ENCODE peak calls at places on chromosomes 6 and 20, in six cellular contexts. S is neural progenitor cell, G is fibroblast of lung, D is heart left ventricle, U is IMR-90, Q is PC-3. F is an unnamed sample.

GRCh38 chr6:112320561-112321300 is 26.4 kb upstream of the RFPL4B start:
- DNase-seq in S (no peak), G (no peak), D (no peak), U (peak), Q (no peak), F (no peak)

GRCh38 chr6:105099371-105099770 is 80.4 kb downstream of the POPDC3 start:
- DNase-seq in S (no peak), G (no peak), D (no peak), U (no peak), Q (no peak), F (no peak)

GRCh38 chr20:41248371-41249024 is 69.0 kb downstream of the ZHX3 start:
- DNase-seq in S (no peak), G (peak), D (no peak), U (no peak), Q (peak), F (peak)

GRCh38 chr20:14360386-14360785 is 23.0 kb upstream of the FLRT3 start:
- DNase-seq in S (no peak), G (no peak), D (no peak), U (peak), Q (peak), F (no peak)

GRCh38 chr6:77468939-77469338 is 5.6 kb upstream of the HTR1B start:
- DNase-seq in S (no peak), G (no peak), D (no peak), U (no peak), Q (no peak), F (no peak)

GRCh38 chr6:142009647-142010046 is 123.1 kb upstream of the GJE1 start:
- DNase-seq in S (no peak), G (peak), D (no peak), U (peak), Q (peak), F (no peak)

GRCh38 chr20:38893056-38893455 is 33.2 kb upstream of the FAM83D start:
- DNase-seq in S (peak), G (no peak), D (no peak), U (no peak), Q (no peak), F (no peak)

GRCh38 chr20:23094213-23094896 is 8.2 kb upstream of the CD93 start:
- DNase-seq in S (no peak), G (no peak), D (no peak), U (no peak), Q (no peak), F (no peak)

GRCh38 chr6:111605100-111605748 is 454 bp downstream of the TRAF3IP2 start:
- DNase-seq in S (peak), G (peak), D (peak), U (peak), Q (peak), F (peak)

GRCh38 chr6:42777126-42777822 is 4.6 kb upstream of the BICRAL start:
- DNase-seq in S (no peak), G (peak), D (no peak), U (peak), Q (peak), F (no peak)

GRCh38 chr6:1952726-1953360 is 292.6 kb downstream of the GMDS start:
- DNase-seq in S (no peak), G (peak), D (no peak), U (peak), Q (peak), F (peak)

GRCh38 chr6:119602215-119603178 is 252.9 kb upstream of the MAN1A1 start:
- DNase-seq in S (no peak), G (peak), D (no peak), U (peak), Q (peak), F (no peak)

GRCh38 chr6:100622907-100623692 is 158.4 kb upstream of the SIM1 start:
- DNase-seq in S (no peak), G (peak), D (no peak), U (peak), Q (no peak), F (no peak)

GRCh38 chr6:52306972-52307849 is 22.7 kb upstream of the MCM3 start:
- DNase-seq in S (no peak), G (no peak), D (no peak), U (no peak), Q (no peak), F (no peak)

GRCh38 chr6:144220031-144220790 is 64.9 kb upstream of the UTRN start:
- DNase-seq in S (no peak), G (no peak), D (no peak), U (no peak), Q (no peak), F (no peak)

GRCh38 chr20:45094864-45095574 is 5.9 kb downstream of the KCNS1 start:
- DNase-seq in S (no peak), G (no peak), D (no peak), U (no peak), Q (no peak), F (no peak)

GRCh38 chr20:45096781-45097180 is 4.1 kb downstream of the KCNS1 start:
- DNase-seq in S (no peak), G (no peak), D (no peak), U (no peak), Q (no peak), F (no peak)

GRCh38 chr20:45098096-45098773 is 2.7 kb downstream of the KCNS1 start:
- DNase-seq in S (peak), G (peak), D (no peak), U (no peak), Q (no peak), F (no peak)

GRCh38 chr20:45095753-45096371 is 5.1 kb downstream of the KCNS1 start:
- DNase-seq in S (peak), G (peak), D (peak), U (peak), Q (peak), F (no peak)

GRCh38 chr20:45097485-45098095 is 3.3 kb downstream of the KCNS1 start:
- DNase-seq in S (no peak), G (peak), D (no peak), U (no peak), Q (no peak), F (no peak)
- H3K4me3 ChIP-seq in S (no peak), G (no peak), D (peak), U (peak), Q (no peak), F (peak)

GRCh38 chr6:22026160-22026678 is 270.6 kb downstream of the PRL start:
- DNase-seq in S (no peak), G (no peak), D (no peak), U (no peak), Q (no peak), F (no peak)

GRCh38 chr6:22024004-22024403 is 272.8 kb downstream of the PRL start:
- DNase-seq in S (no peak), G (no peak), D (no peak), U (no peak), Q (no peak), F (no peak)

GRCh38 chr6:22027226-22027725 is 269.6 kb downstream of the PRL start:
- DNase-seq in S (peak), G (no peak), D (no peak), U (no peak), Q (no peak), F (no peak)

GRCh38 chr6:22025468-22026159 is 271.2 kb downstream of the PRL start:
- DNase-seq in S (peak), G (peak), D (no peak), U (peak), Q (peak), F (no peak)

GRCh38 chr6:22024973-22025467 is 271.8 kb downstream of the PRL start:
- DNase-seq in S (no peak), G (no peak), D (no peak), U (no peak), Q (no peak), F (no peak)
- TF ChIP-seq CTCF in S (peak), G (no peak), D (no peak), U (no peak), Q (no peak), F (no peak)

DNA sequence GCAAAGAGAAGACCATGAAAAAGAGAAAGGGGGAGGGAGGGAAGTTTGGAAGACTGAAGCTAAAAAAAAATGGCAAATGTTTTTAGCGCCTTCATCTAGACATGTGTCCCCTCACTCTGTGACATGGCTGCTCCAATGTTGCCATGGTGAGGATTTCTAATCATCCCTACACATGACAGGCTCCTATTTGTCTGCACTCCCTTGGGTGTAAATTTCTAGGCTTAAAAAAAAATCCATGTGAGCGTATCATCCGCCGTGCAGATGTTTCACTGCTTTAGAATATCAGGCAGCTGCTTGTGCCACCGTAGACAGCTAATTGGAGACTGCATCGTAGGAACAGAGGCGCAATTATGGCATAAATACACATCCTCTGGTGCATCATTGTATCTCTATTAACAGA is 761.2 kb upstream of the MMS22L start:
- DNase-seq in S (no peak), G (no peak), D (no peak), U (no peak), Q (no peak), F (no peak)
- H3K27ac ChIP-seq in S (no peak), G (no peak), D (no peak), U (no peak), Q (no peak), F (no peak)

DNA sequence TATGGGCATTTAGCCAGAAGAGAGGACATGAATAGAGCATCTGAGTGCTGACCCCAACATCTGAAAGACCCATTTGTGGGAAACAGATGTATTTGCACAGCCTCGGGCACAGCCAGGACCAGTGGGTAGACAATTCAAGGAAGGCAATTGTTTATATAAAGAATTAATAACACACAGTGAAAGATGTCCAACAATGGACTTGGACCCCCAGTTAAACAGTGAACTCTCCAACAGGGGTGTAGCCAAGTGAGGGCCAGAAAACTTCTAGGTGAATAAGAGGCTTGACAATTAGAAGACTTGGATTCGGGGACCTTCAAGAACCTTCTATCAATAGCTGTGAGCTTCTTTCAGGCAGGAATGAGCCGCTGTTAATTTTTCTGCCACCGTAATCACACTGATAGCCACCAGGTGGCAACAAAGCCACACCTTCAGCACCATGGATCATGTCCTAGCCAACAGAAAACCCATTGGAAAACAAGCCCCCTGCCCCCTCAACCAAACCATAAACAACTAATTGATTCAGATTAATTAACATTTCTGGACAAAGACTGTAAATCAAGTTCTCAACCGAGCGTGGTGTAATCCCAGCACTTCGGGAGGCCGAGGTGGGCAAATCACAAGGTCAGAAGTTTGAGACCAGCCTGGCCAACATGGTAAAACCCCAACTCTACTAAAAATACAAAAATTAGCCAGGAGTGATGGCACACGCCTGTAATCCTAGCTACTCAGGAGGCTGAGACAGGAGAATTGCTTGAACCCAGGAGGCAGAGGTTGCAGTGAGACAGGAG is 8.8 kb upstream of the SRSF6 start:
- DNase-seq in S (peak), G (peak), D (no peak), U (peak), Q (peak), F (no peak)
- H3K4me3 ChIP-seq in S (no peak), G (no peak), D (no peak), U (no peak), Q (no peak), F (no peak)

DNA sequence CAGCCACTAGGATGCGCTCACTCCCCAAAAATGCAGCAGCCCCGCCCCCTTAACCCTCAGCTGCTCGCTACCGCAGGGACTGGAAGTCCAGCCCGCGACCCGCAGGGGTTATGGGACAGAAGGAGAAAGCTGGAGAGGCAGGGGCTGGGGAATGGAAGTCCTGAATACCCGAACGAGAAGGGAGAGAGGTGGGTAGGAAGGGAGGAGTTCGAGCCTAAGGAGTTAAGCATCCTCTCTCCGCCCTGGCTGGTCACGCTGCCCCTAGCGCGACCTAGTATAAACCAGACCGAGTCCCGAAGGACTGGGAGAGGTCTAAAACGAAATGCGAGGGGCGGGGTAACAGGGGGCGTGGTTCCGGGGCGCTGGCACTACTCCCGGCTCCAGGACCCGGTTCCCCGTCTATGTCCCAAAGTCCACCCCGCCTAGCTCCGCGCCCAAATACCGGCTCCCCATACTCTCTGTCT is 448 bp upstream of the DDAH2 start:
- DNase-seq in S (peak), G (peak), D (peak), U (peak), Q (peak), F (peak)
- TF ChIP-seq CTCF in S (peak), G (peak), D (peak), U (peak), Q (peak), F (peak)

GRCh38 chr20:21820045-21820444 is 114.6 kb downstream of the PAX1 start:
- DNase-seq in S (no peak), G (no peak), D (no peak), U (no peak), Q (no peak), F (no peak)
- H3K27ac ChIP-seq in S (no peak), G (no peak), D (no peak), U (no peak), Q (no peak), F (no peak)

GRCh38 chr6:33420493-33421343 is 853 bp downstream of the SYNGAP1 start:
- DNase-seq in S (no peak), G (no peak), D (peak), U (no peak), Q (no peak), F (no peak)
- H3K4me3 ChIP-seq in S (peak), G (peak), D (peak), U (peak), Q (no peak), F (peak)

DNA sequence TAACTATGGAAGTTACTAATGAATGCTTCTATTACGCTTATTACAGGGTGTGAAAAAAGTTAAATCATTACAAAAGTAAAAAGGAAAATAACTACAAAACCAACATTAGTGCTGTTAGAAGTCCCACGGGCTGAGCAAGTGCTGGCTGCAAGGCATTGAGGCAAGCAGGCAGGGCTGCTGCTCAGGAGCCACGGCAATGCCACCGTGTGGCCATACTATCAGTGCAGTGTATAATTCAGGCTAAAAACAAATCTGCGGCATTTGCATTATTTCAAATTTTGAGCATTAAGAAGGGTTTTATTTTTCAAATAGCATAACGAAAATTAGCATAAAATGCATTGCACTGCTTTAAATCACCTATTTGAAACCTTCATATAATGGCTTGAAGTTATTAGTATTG is 17.1 kb downstream of the IFNGR1 start:
- DNase-seq in S (no peak), G (no peak), D (no peak), U (no peak), Q (no peak), F (no peak)
- TF ChIP-seq CTCF in S (peak), G (peak), D (peak), U (no peak), Q (peak), F (no peak)

DNA sequence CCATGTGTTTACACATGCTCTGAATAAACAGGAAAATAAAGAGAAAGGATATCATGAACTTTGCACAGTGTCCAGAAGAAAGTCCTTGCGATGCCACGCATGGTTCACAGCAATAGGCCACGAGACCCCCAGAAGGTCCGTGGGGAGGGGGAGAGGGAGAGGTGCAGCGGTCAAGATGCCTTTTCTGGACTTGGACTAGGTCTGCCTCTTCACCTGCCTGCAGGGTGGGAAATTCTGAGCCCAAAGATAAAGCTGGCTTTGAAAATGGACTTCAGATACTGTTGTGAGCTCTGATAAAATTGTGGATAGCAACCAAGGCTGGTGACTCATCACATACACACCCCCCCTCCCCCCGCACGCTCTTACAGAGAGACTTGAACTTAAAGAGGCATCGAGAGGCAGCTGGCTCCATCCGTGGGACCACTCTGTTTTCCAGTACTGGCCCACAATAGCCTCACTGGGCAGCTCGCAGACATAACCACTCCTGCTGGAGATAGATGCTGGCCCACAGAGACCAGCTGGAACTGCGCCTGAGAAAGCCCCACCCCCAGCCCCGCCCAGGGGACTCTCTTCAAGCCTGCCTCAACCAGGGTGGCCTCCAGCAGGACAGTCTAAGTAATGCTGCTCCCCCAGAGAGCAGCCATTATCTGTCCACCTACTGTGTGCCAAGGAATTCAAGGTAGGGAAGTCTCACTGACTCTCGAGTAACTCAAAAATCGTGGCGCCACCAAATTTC is 21.2 kb upstream of the NFATC2 start:
- DNase-seq in S (peak), G (peak), D (peak), U (peak), Q (peak), F (peak)
- H3K27ac ChIP-seq in S (no peak), G (peak), D (peak), U (no peak), Q (peak), F (peak)